ENCODE peak calls at places on chromosomes 1 and 21, in seven cellular contexts. R is neuronal stem cell, M is H9, Y is mesenchymal stem cell, Q is mesendoderm, B is H1, D is trophoblast cell. U is an unnamed sample.
A peak's percentile ranks its signal among the peaks of the same experiment; 100 is the strongest.

GRCh38 chr1:184494929-184495328 is 108.1 kb downstream of the C1orf21 start:
- DNase-seq in Q (no peak), D (no peak), M (no peak), R (no peak), Y (no peak), B (no peak), U (no peak)

GRCh38 chr1:183989078-183989577 is 48.4 kb downstream of the COLGALT2 start:
- DNase-seq in Y (peak; percentile 71), Q (peak; percentile 31), B (no peak), M (no peak), D (no peak), R (no peak), U (peak; percentile 95)

GRCh38 chr1:1120096-1120495 is 4.2 kb upstream of the C1orf159 start:
- DNase-seq in R (no peak), B (no peak), D (no peak), Q (no peak), M (no peak), Y (no peak), U (no peak)

GRCh38 chr1:243236604-243237252 is 18.4 kb downstream of the CEP170 start:
- DNase-seq in Q (no peak), M (no peak), Y (no peak), R (no peak), D (no peak), B (no peak), U (no peak)

GRCh38 chr1:101137144-101138126 is 99.4 kb upstream of the S1PR1 start:
- DNase-seq in R (no peak), Q (no peak), D (no peak), M (no peak), B (no peak), Y (peak; percentile 58), U (peak; percentile 57)

GRCh38 chr21:41634211-41634694 is 126.3 kb upstream of the TMPRSS2 start:
- DNase-seq in R (no peak), M (peak; percentile 54), Q (peak; percentile 77), B (no peak), D (peak; percentile 87), Y (no peak), U (no peak)

GRCh38 chr1:53946252-53947171 is at the start of gene LRRC42:
- DNase-seq in B (peak; percentile 34), Y (no peak), D (no peak), R (no peak), Q (no peak), M (no peak), U (no peak)

GRCh38 chr1:72282690-72283203 is 408 bp upstream of the NEGR1 start:
- DNase-seq in B (no peak), M (peak; percentile 89), R (peak; percentile 86), Q (peak; percentile 95), D (peak; percentile 75), Y (peak; percentile 93), U (peak; percentile 89)

GRCh38 chr1:83990734-83991133 is 8.2 kb downstream of the TTLL7 start:
- DNase-seq in R (no peak), D (no peak), Y (no peak), M (no peak), Q (no peak), B (no peak), U (no peak)

GRCh38 chr1:151993734-151994496 is at the start of gene S100A10:
- DNase-seq in Y (peak; percentile 77), R (no peak), M (peak; percentile 70), Q (peak; percentile 90), B (no peak), D (peak; percentile 90), U (peak; percentile 68)

GRCh38 chr21:35323947-35324346 is 274.8 kb upstream of the RUNX1 start:
- DNase-seq in Y (peak; percentile 50), R (no peak), Q (no peak), M (no peak), B (no peak), D (no peak), U (no peak)

DNA sequence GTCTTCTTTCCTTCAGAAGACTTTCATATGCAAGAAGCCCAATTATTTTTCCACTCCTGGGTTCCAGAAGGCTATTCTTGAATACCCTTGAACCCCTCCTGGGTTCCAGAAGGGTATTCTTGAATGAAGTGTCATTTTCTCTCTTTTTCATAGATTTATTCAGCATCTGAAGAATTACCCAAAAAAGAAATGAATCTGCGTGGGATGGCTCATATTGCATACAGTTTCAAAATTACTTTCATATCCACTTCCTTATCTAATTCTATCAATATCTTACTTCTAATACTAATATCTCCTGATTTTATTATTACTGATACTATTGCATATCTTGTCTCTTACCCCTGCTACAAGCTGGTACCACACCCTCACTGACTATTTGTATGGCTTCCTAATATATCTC is 22.6 kb upstream of the RABGAP1L start:
- DNase-seq in B (no peak), Q (no peak), M (no peak), D (no peak), R (no peak), Y (no peak), U (no peak)
- H2AK5ac ChIP-seq in B (no peak overlapping the region), Q (no peak overlapping the region), M (no peak overlapping the region), D (no peak overlapping the region), R (no peak overlapping the region), Y (no peak overlapping the region), U (no peak overlapping the region)

GRCh38 chr1:57848406-57848805 is 424.5 kb upstream of the DAB1 start:
- DNase-seq in M (no peak), Y (peak; percentile 11), Q (no peak), B (no peak), D (no peak), R (no peak), U (no peak)
- H2AK5ac ChIP-seq in M (no peak overlapping the region), Y (no peak overlapping the region), Q (no peak overlapping the region), B (no peak overlapping the region), D (no peak overlapping the region), R (no peak overlapping the region), U (no peak overlapping the region)

GRCh38 chr1:27609618-27610240 is 5.8 kb upstream of the AHDC1 start:
- DNase-seq in Y (no peak), B (no peak), Q (no peak), D (no peak), M (no peak), R (no peak), U (no peak)
- H2AK5ac ChIP-seq in Y (no peak overlapping the region), B (no peak overlapping the region), Q (no peak overlapping the region), D (no peak overlapping the region), M (no peak overlapping the region), R (no peak overlapping the region), U (no peak overlapping the region)

GRCh38 chr1:182930985-182931384 is 22.0 kb downstream of the SHCBP1L start:
- DNase-seq in Y (no peak), D (no peak), Q (no peak), R (no peak), M (no peak), B (no peak), U (no peak)

GRCh38 chr1:182939413-182939812 is 13.6 kb downstream of the SHCBP1L start:
- DNase-seq in M (no peak), B (no peak), R (no peak), Y (no peak), D (no peak), Q (no peak), U (no peak)

DNA sequence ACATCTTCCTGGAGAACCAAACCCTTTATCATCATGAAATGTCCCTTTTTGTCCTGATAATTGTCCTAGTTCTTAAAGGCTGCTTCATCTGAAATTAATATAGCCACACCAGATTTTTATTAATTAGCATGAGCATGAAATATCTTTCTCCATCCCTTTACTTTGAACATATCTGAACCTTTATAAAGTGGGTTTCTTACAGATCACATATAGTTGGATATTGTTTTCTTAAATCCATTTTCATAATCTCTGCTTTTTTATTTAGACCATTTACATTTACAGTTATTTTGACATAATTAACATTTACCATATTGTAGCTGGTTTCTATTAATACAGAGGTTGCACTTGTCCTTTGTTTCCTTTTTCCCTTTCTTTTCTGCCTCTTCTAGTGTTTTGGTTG is 17.2 kb downstream of the SHCBP1L start:
- DNase-seq in R (no peak), B (no peak), Q (no peak), D (no peak), M (no peak), Y (no peak), U (no peak)
- H2AK5ac ChIP-seq in R (no peak overlapping the region), B (no peak overlapping the region), Q (no peak overlapping the region), D (no peak overlapping the region), M (no peak overlapping the region), Y (no peak overlapping the region), U (no peak overlapping the region)

GRCh38 chr1:88422037-88422436 is 262.0 kb upstream of the PKN2 start:
- DNase-seq in Q (no peak), R (no peak), D (no peak), M (no peak), Y (no peak), B (no peak), U (no peak)
- H2AK5ac ChIP-seq in Q (no peak overlapping the region), R (no peak overlapping the region), D (no peak overlapping the region), M (no peak overlapping the region), Y (no peak overlapping the region), B (no peak overlapping the region), U (no peak overlapping the region)